ENCODE peak calls at places on chromosomes 7 and 10, in seven cellular contexts. One of them, this sample, is unnamed.

GRCh38 chr10:71484352-71484751 is 87.6 kb downstream of the CDH23 start:
- DNase-seq in occipital lobe: no peak
- DNase-seq in fibroblast of the conjunctiva: no peak
- DNase-seq in activated effector memory CD4-positive, alpha-beta T cell treated with Interleukin-2 at 50 U/mL for 16 hours: no peak
- DNase-seq in HL-60: no peak
- DNase-seq in effector CD4-positive, alpha-beta T cell: no peak
- DNase-seq in GM13976: no peak
- DNase-seq in this sample: no peak

GRCh38 chr7:909358-910329 is 33.3 kb downstream of the GET4 start:
- DNase-seq in HL-60: peak
- DNase-seq in occipital lobe: no peak
- DNase-seq in activated effector memory CD4-positive, alpha-beta T cell treated with Interleukin-2 at 50 U/mL for 16 hours: peak
- DNase-seq in effector CD4-positive, alpha-beta T cell: no peak
- DNase-seq in fibroblast of the conjunctiva: no peak
- DNase-seq in GM13976: peak
- DNase-seq in this sample: no peak

GRCh38 chr10:77555591-77556212 is 81.9 kb downstream of the KCNMA1 start:
- DNase-seq in occipital lobe: no peak
- DNase-seq in fibroblast of the conjunctiva: peak
- DNase-seq in GM13976: no peak
- DNase-seq in activated effector memory CD4-positive, alpha-beta T cell treated with Interleukin-2 at 50 U/mL for 16 hours: no peak
- DNase-seq in HL-60: peak
- DNase-seq in effector CD4-positive, alpha-beta T cell: no peak
- DNase-seq in this sample: no peak

GRCh38 chr7:47540387-47541093 is 41.4 kb downstream of the TNS3 start:
- DNase-seq in activated effector memory CD4-positive, alpha-beta T cell treated with Interleukin-2 at 50 U/mL for 16 hours: no peak
- DNase-seq in HL-60: no peak
- DNase-seq in occipital lobe: no peak
- DNase-seq in fibroblast of the conjunctiva: no peak
- DNase-seq in GM13976: no peak
- DNase-seq in effector CD4-positive, alpha-beta T cell: no peak
- DNase-seq in this sample: no peak

GRCh38 chr10:86585037-86585725 is 63.6 kb upstream of the WAPL start:
- DNase-seq in fibroblast of the conjunctiva: peak
- DNase-seq in occipital lobe: peak
- DNase-seq in effector CD4-positive, alpha-beta T cell: peak
- DNase-seq in GM13976: peak
- DNase-seq in HL-60: peak
- DNase-seq in activated effector memory CD4-positive, alpha-beta T cell treated with Interleukin-2 at 50 U/mL for 16 hours: peak
- DNase-seq in this sample: peak

GRCh38 chr10:27558612-27559020 is 54.5 kb downstream of the RAB18 start:
- DNase-seq in HL-60: no peak
- DNase-seq in activated effector memory CD4-positive, alpha-beta T cell treated with Interleukin-2 at 50 U/mL for 16 hours: no peak
- DNase-seq in effector CD4-positive, alpha-beta T cell: no peak
- DNase-seq in occipital lobe: peak
- DNase-seq in fibroblast of the conjunctiva: peak
- DNase-seq in GM13976: peak
- DNase-seq in this sample: peak

GRCh38 chr7:158444501-158445420 is 142.9 kb downstream of the PTPRN2 start:
- DNase-seq in activated effector memory CD4-positive, alpha-beta T cell treated with Interleukin-2 at 50 U/mL for 16 hours: no peak
- DNase-seq in occipital lobe: no peak
- DNase-seq in GM13976: no peak
- DNase-seq in fibroblast of the conjunctiva: no peak
- DNase-seq in effector CD4-positive, alpha-beta T cell: no peak
- DNase-seq in HL-60: no peak
- DNase-seq in this sample: no peak

GRCh38 chr10:124014416-124015154 is 78.8 kb downstream of the CHST15 start:
- DNase-seq in effector CD4-positive, alpha-beta T cell: no peak
- DNase-seq in activated effector memory CD4-positive, alpha-beta T cell treated with Interleukin-2 at 50 U/mL for 16 hours: no peak
- DNase-seq in GM13976: no peak
- DNase-seq in HL-60: no peak
- DNase-seq in occipital lobe: no peak
- DNase-seq in fibroblast of the conjunctiva: no peak
- DNase-seq in this sample: no peak

GRCh38 chr7:29463504-29464158 is 100.0 kb upstream of the PRR15 start:
- DNase-seq in fibroblast of the conjunctiva: no peak
- DNase-seq in HL-60: no peak
- DNase-seq in occipital lobe: no peak
- DNase-seq in activated effector memory CD4-positive, alpha-beta T cell treated with Interleukin-2 at 50 U/mL for 16 hours: no peak
- DNase-seq in GM13976: no peak
- DNase-seq in effector CD4-positive, alpha-beta T cell: no peak
- DNase-seq in this sample: no peak

GRCh38 chr10:124092270-124093075 is 925 bp downstream of the CHST15 start:
- DNase-seq in HL-60: no peak
- DNase-seq in fibroblast of the conjunctiva: no peak
- DNase-seq in occipital lobe: peak
- DNase-seq in GM13976: peak
- DNase-seq in activated effector memory CD4-positive, alpha-beta T cell treated with Interleukin-2 at 50 U/mL for 16 hours: no peak
- DNase-seq in effector CD4-positive, alpha-beta T cell: no peak
- DNase-seq in this sample: peak

GRCh38 chr7:25854608-25855497 is 297.1 kb upstream of the NFE2L3 start:
- DNase-seq in activated effector memory CD4-positive, alpha-beta T cell treated with Interleukin-2 at 50 U/mL for 16 hours: no peak
- DNase-seq in effector CD4-positive, alpha-beta T cell: no peak
- DNase-seq in occipital lobe: no peak
- DNase-seq in HL-60: peak
- DNase-seq in GM13976: no peak
- DNase-seq in fibroblast of the conjunctiva: peak
- DNase-seq in this sample: peak

GRCh38 chr10:7410306-7410799 is 481 bp downstream of the SFMBT2 start:
- DNase-seq in GM13976: peak
- DNase-seq in activated effector memory CD4-positive, alpha-beta T cell treated with Interleukin-2 at 50 U/mL for 16 hours: peak
- DNase-seq in effector CD4-positive, alpha-beta T cell: no peak
- DNase-seq in HL-60: no peak
- DNase-seq in fibroblast of the conjunctiva: no peak
- DNase-seq in occipital lobe: no peak
- DNase-seq in this sample: no peak

GRCh38 chr7:55185321-55185802 is 166.5 kb downstream of the EGFR start:
- DNase-seq in activated effector memory CD4-positive, alpha-beta T cell treated with Interleukin-2 at 50 U/mL for 16 hours: no peak
- DNase-seq in fibroblast of the conjunctiva: no peak
- DNase-seq in HL-60: no peak
- DNase-seq in GM13976: no peak
- DNase-seq in effector CD4-positive, alpha-beta T cell: no peak
- DNase-seq in occipital lobe: no peak
- DNase-seq in this sample: no peak

GRCh38 chr7:144835166-144835611 is 664 bp downstream of the TPK1 start:
- DNase-seq in fibroblast of the conjunctiva: no peak
- DNase-seq in activated effector memory CD4-positive, alpha-beta T cell treated with Interleukin-2 at 50 U/mL for 16 hours: peak
- DNase-seq in GM13976: peak
- DNase-seq in effector CD4-positive, alpha-beta T cell: peak
- DNase-seq in HL-60: no peak
- DNase-seq in occipital lobe: peak
- DNase-seq in this sample: peak